ENCODE peak calls at places on chromosomes 4 and X, in ten cellular contexts. K is cardiac fibroblast; X is progenitor cell of endocrine pancreas; U is iPS DF 6.9; Z is ovary; I is stimulated activated CD8-positive, alpha-beta memory T cell treated with anti-CD3 and anti-CD28 coated beads, Interleukin-4, amount 100 ng/mL, for 24 hours; Y is Panc1; L is tibial artery; A is fibroblast of lung; B is EH. D is an unnamed sample.

GRCh38 chr4:20252656-20253271 is 1.1 kb downstream of the SLIT2 start:
- DNase-seq in Y (no peak), U (no peak), B (peak), X (peak), K (peak), A (peak), L (peak), Z (peak), I (no peak), D (no peak)

GRCh38 chrX:120769576-120770341 is 105.9 kb downstream of the CT47B1 start:
- DNase-seq in B (peak), K (peak), X (no peak), U (no peak), I (no peak), L (no peak), Y (peak), Z (no peak), A (peak), D (no peak)

GRCh38 chr4:8893227-8893623 is 21.6 kb upstream of the HMX1 start:
- DNase-seq in Y (no peak), K (no peak), U (no peak), Z (no peak), L (no peak), X (no peak), A (no peak), I (no peak), B (no peak), D (no peak)

GRCh38 chrX:110448459-110448858 is 89.8 kb downstream of the RTL9 start:
- DNase-seq in A (no peak), I (no peak), L (no peak), B (no peak), K (no peak), Z (no peak), U (no peak), X (no peak), Y (no peak), D (no peak)

GRCh38 chrX:51892921-51893745 is at the start of gene MAGED1:
- DNase-seq in L (peak), K (peak), Y (peak), B (peak), Z (peak), X (peak), I (peak), U (peak), A (peak), D (peak)

GRCh38 chr4:121208571-121208970 is 44.5 kb upstream of the TNIP3 start:
- DNase-seq in U (no peak), X (no peak), B (no peak), K (no peak), I (no peak), Y (no peak), Z (no peak), L (no peak), A (no peak), D (no peak)

GRCh38 chrX:114073926-114074325 is 510.0 kb upstream of the HTR2C start:
- DNase-seq in Y (no peak), A (no peak), U (no peak), I (no peak), B (no peak), K (no peak), X (no peak), L (no peak), Z (no peak), D (no peak)

GRCh38 chrX:85052636-85053343 is 49.1 kb downstream of the APOOL start:
- DNase-seq in K (peak), X (no peak), U (no peak), A (peak), I (no peak), Y (peak), L (no peak), B (peak), Z (no peak), D (peak)

GRCh38 chr4:182937268-182938208 is 20.4 kb upstream of the DCTD start:
- DNase-seq in L (no peak), Y (no peak), X (no peak), U (no peak), Z (no peak), A (no peak), I (no peak), K (no peak), B (no peak), D (no peak)

GRCh38 chrX:154840856-154841255 is 6.4 kb upstream of the SMIM9 start:
- DNase-seq in L (no peak), U (no peak), X (no peak), B (peak), I (no peak), Z (no peak), K (peak), Y (peak), A (peak), D (peak)

GRCh38 chr4:173218411-173219125 is 50.0 kb downstream of the GALNT7 start:
- DNase-seq in B (peak), X (no peak), Y (no peak), L (no peak), A (peak), U (no peak), Z (no peak), K (no peak), I (no peak), D (no peak)

D was measured in glomerular endothelial cell.